ENCODE peak calls at places on chromosomes 11 and 22, in four cellular contexts. X, T, K and U are unnamed samples.

GRCh38 chr11:129365816-129366215 is 9.8 kb upstream of the BARX2 start:
- DNase-seq in K (no peak), X (no peak), T (no peak), U (no peak)

GRCh38 chr11:48066881-48067800 is 86.8 kb downstream of the PTPRJ start:
- DNase-seq in T (no peak), K (no peak), X (no peak), U (peak)

GRCh38 chr11:76094729-76095128 is 111.6 kb downstream of the WNT11 start:
- DNase-seq in K (no peak), X (no peak), T (no peak), U (no peak)

GRCh38 chr22:49454726-49455125 is 372.9 kb downstream of the BRD1 start:
- DNase-seq in X (no peak), T (no peak), K (no peak), U (no peak)

GRCh38 chr11:123272565-123272964 is 77.5 kb upstream of the CLMP start:
- DNase-seq in K (no peak), X (no peak), T (no peak), U (no peak)

GRCh38 chr11:132158696-132159095 is 788.3 kb downstream of the NTM start:
- DNase-seq in K (no peak), T (no peak), X (no peak), U (peak)

GRCh38 chr11:68670208-68670992 is 13.9 kb upstream of the GAL start:
- DNase-seq in K (no peak), X (no peak), T (no peak), U (no peak)

GRCh38 chr11:19342036-19342435 is 101.3 kb upstream of the E2F8 start:
- DNase-seq in T (no peak), X (no peak), K (no peak), U (no peak)

GRCh38 chr11:128336203-128336602 is 251.2 kb downstream of the ETS1 start:
- DNase-seq in K (no peak), X (no peak), T (no peak), U (peak)

GRCh38 chr11:100753562-100753961 is 66.5 kb downstream of the ARHGAP42 start:
- DNase-seq in T (no peak), X (no peak), K (no peak), U (no peak)

DNA sequence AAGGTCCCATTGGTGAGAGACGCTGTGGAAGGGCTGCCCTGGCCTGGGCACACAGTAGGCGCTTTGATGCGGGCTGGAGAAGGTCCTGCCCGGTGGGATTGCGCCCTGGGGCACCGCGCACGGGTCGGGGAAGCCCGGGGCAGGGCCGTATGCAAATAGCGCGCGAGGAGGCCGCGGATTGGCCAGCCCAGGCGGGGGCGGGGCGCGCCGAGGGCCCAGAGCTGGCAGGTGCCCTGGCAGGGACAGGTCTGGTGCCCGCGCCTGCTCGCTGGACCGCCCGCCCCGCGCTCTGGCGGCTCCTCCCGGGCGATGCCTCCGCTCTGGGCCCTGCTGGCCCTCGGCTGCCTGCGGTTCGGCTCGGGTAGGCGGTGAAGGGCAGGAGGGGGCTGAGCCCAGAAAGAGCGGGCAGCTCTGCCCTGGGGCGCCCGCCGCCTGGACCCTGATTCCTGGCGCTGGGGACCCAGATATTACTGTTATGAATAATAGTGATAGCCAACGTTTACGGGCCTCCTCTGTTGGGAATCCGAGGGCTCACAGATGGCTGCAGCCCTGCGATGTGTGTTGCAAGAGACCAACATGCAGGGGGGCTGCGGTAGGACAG is at the start of gene UPK3A:
- DNase-seq in T (no peak), K (peak), X (peak), U (no peak)
- H3K4me3 ChIP-seq in T (peak), K (peak), X (no peak), U (no peak)

DNA sequence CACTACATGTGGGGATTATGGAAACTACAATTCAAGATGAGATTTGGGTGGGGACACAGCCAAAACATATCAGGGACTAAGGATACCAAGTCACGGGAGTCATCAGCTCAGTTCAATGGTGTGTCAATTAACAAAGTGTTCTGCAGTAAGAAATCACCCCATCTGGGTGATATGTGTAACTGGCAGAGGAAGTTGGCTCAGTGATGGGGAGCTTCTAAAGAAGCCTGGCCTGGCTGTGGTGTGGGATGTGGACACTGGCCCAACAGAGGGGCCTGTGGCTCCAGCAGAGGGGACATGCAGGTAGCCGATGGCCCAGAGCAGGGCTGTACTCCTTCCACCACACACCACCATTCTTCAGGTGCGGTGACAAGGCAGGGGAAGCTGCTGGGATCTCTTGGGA is 31.6 kb downstream of the RPS6KA4 start:
- DNase-seq in X (no peak), T (no peak), K (no peak), U (no peak)
- H3K4me3 ChIP-seq in X (no peak), T (no peak), K (no peak), U (no peak)

DNA sequence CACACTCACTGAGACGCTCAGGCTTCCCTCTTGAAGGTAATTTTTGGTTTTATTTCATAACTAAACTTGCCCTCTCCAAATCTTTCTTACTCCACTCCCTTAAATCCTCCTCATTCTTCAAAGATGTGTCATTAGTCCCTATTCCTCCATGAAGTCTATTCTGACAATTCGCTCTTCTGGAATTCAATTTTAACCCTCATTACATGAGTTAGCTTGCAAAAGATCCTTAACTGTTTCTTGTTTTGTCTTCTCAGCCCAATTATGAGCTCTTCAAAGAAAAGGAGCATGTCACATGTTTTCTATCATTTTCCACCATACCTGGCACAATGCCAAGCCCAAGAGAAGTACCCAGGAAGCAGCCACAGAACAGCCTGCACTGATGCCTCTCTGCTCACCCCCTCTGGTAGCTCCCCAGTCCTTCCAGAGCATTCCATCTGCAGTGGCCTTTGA is 13.0 kb downstream of the GALNT18 start:
- DNase-seq in K (no peak), T (no peak), X (no peak), U (no peak)
- H3K4me3 ChIP-seq in K (no peak), T (no peak), X (no peak), U (no peak)

GRCh38 chr11:79403839-79404238 is 37.0 kb downstream of the TENM4 start:
- DNase-seq in X (no peak), K (no peak), T (no peak), U (no peak)

GRCh38 chr11:79404325-79404724 is 36.5 kb downstream of the TENM4 start:
- DNase-seq in X (no peak), K (no peak), T (no peak), U (no peak)

GRCh38 chr11:79400206-79400605 is 40.6 kb downstream of the TENM4 start:
- DNase-seq in X (no peak), K (no peak), T (no peak), U (no peak)

GRCh38 chr11:79402912-79403311 is 37.9 kb downstream of the TENM4 start:
- DNase-seq in X (no peak), K (no peak), T (no peak), U (no peak)

GRCh38 chr11:79400717-79401330 is 40.0 kb downstream of the TENM4 start:
- DNase-seq in X (no peak), T (no peak), K (peak), U (peak)
- H3K4me3 ChIP-seq in X (no peak), T (no peak), K (no peak), U (no peak)

DNA sequence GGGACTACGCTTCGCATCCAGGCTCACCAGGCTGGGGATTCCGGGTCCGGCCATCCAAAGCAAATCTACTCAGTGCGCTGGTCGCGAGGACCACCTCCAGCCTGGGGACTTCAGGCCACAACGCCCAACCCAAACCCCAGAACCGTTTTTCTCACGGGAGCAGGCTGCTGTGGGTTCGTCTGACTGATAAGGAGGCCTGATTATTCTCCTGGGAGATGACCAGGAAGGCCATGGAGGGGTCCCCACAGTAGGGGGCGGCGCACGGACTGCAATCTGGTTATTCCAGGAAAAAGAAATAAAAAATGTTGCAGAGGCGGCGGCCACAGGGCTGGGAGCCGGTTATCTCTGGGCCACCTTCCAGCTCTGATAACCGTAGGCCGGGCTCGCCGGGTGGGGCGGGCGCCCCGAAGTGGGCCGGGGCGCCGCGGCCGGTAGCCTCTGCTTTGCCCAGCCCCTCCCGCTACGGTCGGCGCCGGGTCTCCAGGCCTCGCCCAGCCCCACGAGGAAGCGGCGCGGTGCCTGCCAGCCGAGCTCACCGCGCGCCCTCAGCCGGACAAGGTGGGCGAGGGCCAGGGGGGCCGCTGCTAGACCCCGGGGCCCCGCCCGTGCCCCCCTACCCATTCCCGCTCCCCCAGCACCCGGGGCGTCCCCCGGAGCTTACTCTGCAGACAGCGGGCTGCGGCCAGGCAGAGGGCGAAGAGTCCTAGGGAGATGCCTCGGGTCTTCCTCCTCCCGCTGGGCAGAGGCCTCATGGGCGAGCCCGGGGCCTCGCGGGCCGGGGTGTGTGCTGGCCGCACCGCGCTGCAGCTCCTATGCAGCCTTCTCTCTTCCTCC is 450 bp downstream of the VSTM5 start:
- DNase-seq in X (no peak), T (no peak), K (no peak), U (peak)
- H3K4me3 ChIP-seq in X (no peak), T (peak), K (no peak), U (peak)